ENCODE peak calls at places on chromosomes 11 and 22, in four cellular contexts. H is uterus, R is prostate gland, X is SJCRH30. B is an unnamed sample. For H3K4me1 and H3K36me3, the result is how much of the 10 kb centered on the place peaks cover.

GRCh38 chr11:114426280-114426679 is 13.0 kb upstream of the REXO2 start:
- DNase-seq in H (no peak), X (no peak), R (no peak), B (no peak)

GRCh38 chr11:77287615-77288273 is 13.7 kb downstream of the GDPD4 start:
- DNase-seq in H (no peak), X (peak), R (no peak), B (peak)

GRCh38 chr11:2883717-2884423 is 1.7 kb downstream of the CDKN1C start:
- DNase-seq in R (no peak), H (no peak), X (no peak), B (no peak)

GRCh38 chr22:38442967-38443674 is 11.9 kb downstream of the KCNJ4 start:
- DNase-seq in H (no peak), X (no peak), R (no peak), B (no peak)

GRCh38 chr11:64852804-64853520 is 8.5 kb upstream of the CDC42BPG start:
- DNase-seq in H (no peak), X (no peak), R (no peak), B (no peak)

GRCh38 chr22:28021116-28021997 is 102.3 kb upstream of the PITPNB start:
- DNase-seq in X (peak), R (no peak), H (no peak), B (no peak)

GRCh38 chr11:118632577-118633318 is 25.3 kb downstream of the PHLDB1 start:
- DNase-seq in R (no peak), H (no peak), X (no peak), B (no peak)

GRCh38 chr11:83241291-83241946 is 44.7 kb downstream of the CCDC90B start:
- DNase-seq in X (peak), R (peak), H (peak), B (peak)

GRCh38 chr22:49103314-49104052 is 724.2 kb downstream of the BRD1 start:
- DNase-seq in H (no peak), R (no peak), X (no peak), B (no peak)

GRCh38 chr11:82790723-82791487 is 57.2 kb upstream of the FAM181B start:
- DNase-seq in R (no peak), H (no peak), X (peak), B (no peak)

GRCh38 chr22:36155702-36156101 is 4.9 kb downstream of the APOL3 start:
- DNase-seq in X (no peak), H (peak), R (no peak), B (no peak)

GRCh38 chr22:36153756-36154155 is 6.8 kb downstream of the APOL3 start:
- DNase-seq in H (no peak), R (no peak), X (no peak), B (no peak)

GRCh38 chr22:36152088-36152487 is 8.5 kb downstream of the APOL3 start:
- DNase-seq in H (no peak), X (no peak), R (no peak), B (no peak)

GRCh38 chr22:36156515-36157419 is 3.8 kb downstream of the APOL3 start:
- DNase-seq in H (peak), R (peak), X (peak), B (peak)

GRCh38 chr22:36156119-36156514 is 4.4 kb downstream of the APOL3 start:
- DNase-seq in X (no peak), R (no peak), H (no peak), B (no peak)
- H3K4me1 ChIP-seq in X (under half), R (under half), H (under half), B (under half)

GRCh38 chr22:17888439-17888838 is 114.2 kb upstream of the BID start:
- DNase-seq in H (no peak), X (no peak), R (no peak), B (no peak)
- H3K36me3 ChIP-seq in H (under half), X (under half), R (under half), B (under half)

GRCh38 chr11:27467181-27467913 is 5.2 kb downstream of the LGR4 start:
- DNase-seq in X (no peak), H (no peak), R (no peak), B (no peak)
- H3K4me1 ChIP-seq in X (under half), H (under half), R (under half), B (half or more)

DNA sequence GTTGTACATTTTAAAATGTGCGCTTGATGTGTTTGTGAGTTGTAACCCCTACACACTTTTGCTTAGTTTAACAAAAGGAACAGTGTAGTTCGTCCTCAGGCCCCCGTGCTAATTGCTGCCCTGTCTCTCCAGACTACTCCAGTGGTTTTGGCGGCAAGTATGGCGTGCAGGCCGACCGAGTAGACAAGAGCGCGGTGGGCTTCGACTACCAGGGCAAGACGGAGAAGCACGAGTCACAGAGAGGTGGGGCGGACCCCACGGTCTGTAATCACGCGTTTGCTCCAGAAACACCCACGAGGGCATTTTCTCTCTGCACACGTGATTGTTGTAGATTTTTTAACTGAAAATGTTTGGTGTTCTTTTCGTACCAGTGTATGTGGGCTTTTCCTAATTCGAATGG is 18.6 kb downstream of the CTTN start:
- DNase-seq in R (no peak), H (no peak), X (no peak), B (no peak)
- H3K36me3 ChIP-seq in R (under half), H (under half), X (under half), B (under half)

DNA sequence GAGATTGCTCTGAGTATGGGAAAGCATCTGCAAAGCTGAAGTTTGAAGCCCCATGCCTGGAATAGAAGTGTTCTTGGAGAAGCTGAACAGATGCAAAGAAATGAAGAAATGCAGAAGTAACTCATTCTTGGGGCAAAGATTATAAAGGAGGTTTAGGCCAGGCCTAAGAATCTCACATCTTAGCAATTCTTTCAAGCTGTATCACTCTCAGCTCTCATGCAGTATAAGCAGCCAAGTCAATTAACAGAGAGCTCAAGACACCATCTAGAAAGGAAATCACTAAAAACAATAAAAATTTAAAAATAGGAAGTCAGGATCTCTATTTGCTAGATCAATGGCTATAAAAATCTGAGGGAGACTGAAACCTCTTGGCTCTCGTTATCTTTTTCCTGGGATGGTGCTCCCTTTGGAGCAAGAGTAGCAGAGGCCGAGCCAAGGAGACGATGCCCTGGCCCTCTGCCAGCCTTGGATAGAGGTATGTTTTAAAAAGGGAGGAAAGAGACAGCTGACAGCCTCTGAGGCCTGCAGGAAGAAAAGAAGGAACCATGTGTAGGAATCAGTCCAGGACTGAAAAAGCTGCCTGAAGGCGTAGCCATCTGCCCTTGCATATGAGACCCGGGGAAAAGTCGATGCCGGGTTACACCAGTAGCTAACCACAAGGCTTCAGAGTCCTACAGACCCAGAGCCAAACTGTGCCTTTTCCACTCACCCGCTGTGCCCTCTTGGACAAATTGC is 229.8 kb downstream of the BLID start:
- DNase-seq in H (peak), X (peak), R (no peak), B (no peak)
- H3K4me1 ChIP-seq in H (under half), X (under half), R (under half), B (under half)

B was measured in Panc1.